ENCODE peak calls at places on chromosomes 11 and 22, in nine cellular contexts. C is fibroblast of lung; T is tibial nerve; R is amniotic stem cell; Y is ureter; K is mesenteric fat pad; B is fibroblast of the aortic adventitia; J is progenitor cell of endocrine pancreas; D is stimulated activated CD8-positive, alpha-beta memory T cell treated with anti-CD3 and anti-CD28 coated beads, Interleukin-15, amount 100 ng/mL, for 4 hours. U is an unnamed sample.

GRCh38 chr22:19061471-19062138 is 60.6 kb downstream of the DGCR2 start:
- DNase-seq in C (no peak), T (no peak), R (no peak), Y (peak; percentile 17), K (no peak), B (no peak), J (no peak), D (no peak), U (no peak)

GRCh38 chr22:38305481-38306448 is 11.5 kb downstream of the CSNK1E start:
- DNase-seq in C (peak; percentile 57), T (no peak), R (no peak), Y (no peak), K (no peak), B (peak; percentile 72), J (no peak), D (no peak), U (no peak)

GRCh38 chr11:3953327-3953726 is 97.9 kb downstream of the STIM1 start:
- DNase-seq in C (no peak), T (no peak), R (no peak), Y (no peak), K (no peak), B (no peak), J (no peak), D (no peak), U (no peak)

GRCh38 chr11:106305458-106305857 is 228.0 kb downstream of the AASDHPPT start:
- DNase-seq in C (no peak), T (no peak), R (no peak), Y (no peak), K (no peak), B (no peak), J (no peak), D (no peak), U (no peak)

GRCh38 chr11:69985654-69986420 is 92.3 kb upstream of the ANO1 start:
- DNase-seq in C (no peak), T (no peak), R (no peak), Y (no peak), K (no peak), B (no peak), J (no peak), D (no peak), U (no peak)

GRCh38 chr22:40813912-40814315 is 5.2 kb downstream of the SLC25A17 start:
- DNase-seq in C (no peak), T (no peak), R (no peak), Y (no peak), K (no peak), B (no peak), J (no peak), D (no peak), U (no peak)

GRCh38 chr11:99739464-99740089 is 718.8 kb downstream of the CNTN5 start:
- DNase-seq in C (peak; percentile 64), T (no peak), R (no peak), Y (no peak), K (no peak), B (peak; percentile 2), J (no peak), D (no peak), U (peak; percentile 3)

GRCh38 chr11:45209904-45210699 is 63.7 kb downstream of the PRDM11 start:
- DNase-seq in C (peak; percentile 84), T (peak; percentile 64), R (no peak), Y (peak; percentile 89), K (peak; percentile 91), B (peak; percentile 36), J (no peak), D (no peak), U (no peak)

GRCh38 chr22:26234267-26234666 is 65.0 kb downstream of the SEZ6L start:
- DNase-seq in C (no peak), T (no peak), R (no peak), Y (no peak), K (no peak), B (no peak), J (no peak), D (no peak), U (no peak)

GRCh38 chr22:23071163-23072034 is 1.1 kb downstream of the GNAZ start:
- DNase-seq in C (no peak), T (no peak), R (no peak), Y (no peak), K (peak; percentile 79), B (no peak), J (no peak), D (no peak), U (no peak)

GRCh38 chr22:46069518-46070214 is 80.7 kb upstream of the PPARA start:
- DNase-seq in C (peak; percentile 97), T (peak; percentile 81), R (no peak), Y (peak; percentile 95), K (no peak), B (peak; percentile 98), J (no peak), D (no peak), U (peak; percentile 54)

GRCh38 chr11:69558519-69558941 is 77.1 kb downstream of the LINC01488 start:
- DNase-seq in C (no peak), T (no peak), R (no peak), Y (no peak), K (peak; percentile 20), B (no peak), J (no peak), D (no peak), U (no peak)

GRCh38 chr22:20671409-20672081 is 102.4 kb upstream of the SERPIND1 start:
- DNase-seq in C (no peak), T (no peak), R (no peak), Y (no peak), K (peak; percentile 20), B (no peak), J (no peak), D (no peak), U (no peak)